ENCODE peak calls at places on chromosome 4, in eight cellular contexts. One of them, this sample, is unnamed.

GRCh38 chr4:153065286-153065685 is 129.2 kb downstream of the FHDC1 start:
- DNase-seq in GM23248: no peak
- DNase-seq in GM23338: no peak
- DNase-seq in esophagus squamous epithelium: no peak
- DNase-seq in HCT116: no peak
- DNase-seq in fibroblast of the aortic adventitia: no peak
- DNase-seq in A549: no peak
- DNase-seq in cardiac fibroblast: no peak
- DNase-seq in this sample: no peak

GRCh38 chr4:3838437-3839380 is 72.5 kb downstream of the ADRA2C start:
- DNase-seq in cardiac fibroblast: no peak
- DNase-seq in esophagus squamous epithelium: no peak
- DNase-seq in GM23248: no peak
- DNase-seq in fibroblast of the aortic adventitia: no peak
- DNase-seq in A549: no peak
- DNase-seq in HCT116: no peak
- DNase-seq in GM23338: no peak
- DNase-seq in this sample: no peak

GRCh38 chr4:1928356-1929235 is 57.4 kb downstream of the NSD2 start:
- DNase-seq in GM23248: peak; percentile 14
- DNase-seq in esophagus squamous epithelium: no peak
- DNase-seq in GM23338: no peak
- DNase-seq in fibroblast of the aortic adventitia: no peak
- DNase-seq in cardiac fibroblast: no peak
- DNase-seq in HCT116: no peak
- DNase-seq in A549: no peak
- DNase-seq in this sample: no peak

GRCh38 chr4:1348014-1348513 is 1.1 kb downstream of the UVSSA start:
- DNase-seq in fibroblast of the aortic adventitia: no peak
- DNase-seq in GM23248: no peak
- DNase-seq in A549: no peak
- DNase-seq in cardiac fibroblast: no peak
- DNase-seq in GM23338: no peak
- DNase-seq in HCT116: no peak
- DNase-seq in esophagus squamous epithelium: no peak
- DNase-seq in this sample: no peak

GRCh38 chr4:36241771-36242170 is 2.5 kb downstream of the ARAP2 start:
- DNase-seq in cardiac fibroblast: no peak
- DNase-seq in GM23338: no peak
- DNase-seq in GM23248: no peak
- DNase-seq in fibroblast of the aortic adventitia: no peak
- DNase-seq in HCT116: no peak
- DNase-seq in A549: no peak
- DNase-seq in esophagus squamous epithelium: no peak
- DNase-seq in this sample: no peak

GRCh38 chr4:19566041-19566440 is 685.7 kb upstream of the SLIT2 start:
- DNase-seq in fibroblast of the aortic adventitia: no peak
- DNase-seq in cardiac fibroblast: no peak
- DNase-seq in A549: no peak
- DNase-seq in esophagus squamous epithelium: no peak
- DNase-seq in GM23338: no peak
- DNase-seq in GM23248: no peak
- DNase-seq in HCT116: no peak
- DNase-seq in this sample: no peak

GRCh38 chr4:45063166-45063565 is 336.8 kb upstream of the GNPDA2 start:
- DNase-seq in A549: no peak
- DNase-seq in GM23248: no peak
- DNase-seq in HCT116: no peak
- DNase-seq in esophagus squamous epithelium: no peak
- DNase-seq in cardiac fibroblast: no peak
- DNase-seq in fibroblast of the aortic adventitia: no peak
- DNase-seq in GM23338: no peak
- DNase-seq in this sample: no peak

GRCh38 chr4:148716361-148717063 is 274.3 kb upstream of the NR3C2 start:
- DNase-seq in HCT116: no peak
- DNase-seq in GM23338: peak; percentile 65
- DNase-seq in cardiac fibroblast: peak; percentile 18
- DNase-seq in esophagus squamous epithelium: no peak
- DNase-seq in GM23248: no peak
- DNase-seq in fibroblast of the aortic adventitia: no peak
- DNase-seq in A549: no peak
- DNase-seq in this sample: no peak

GRCh38 chr4:38534344-38534743 is 129.7 kb upstream of the KLF3 start:
- DNase-seq in GM23338: no peak
- DNase-seq in HCT116: no peak
- DNase-seq in cardiac fibroblast: no peak
- DNase-seq in fibroblast of the aortic adventitia: no peak
- DNase-seq in A549: no peak
- DNase-seq in GM23248: no peak
- DNase-seq in esophagus squamous epithelium: no peak
- DNase-seq in this sample: no peak

GRCh38 chr4:177442623-177443155 is 452 bp upstream of the AGA start:
- DNase-seq in fibroblast of the aortic adventitia: no peak
- DNase-seq in GM23338: no peak
- DNase-seq in cardiac fibroblast: no peak
- DNase-seq in HCT116: no peak
- DNase-seq in esophagus squamous epithelium: no peak
- DNase-seq in A549: peak; percentile 14
- DNase-seq in GM23248: peak; percentile 31
- DNase-seq in this sample: no peak

GRCh38 chr4:185203380-185204237 is at the start of gene CFAP97:
- DNase-seq in HCT116: peak; percentile 53
- DNase-seq in GM23248: peak; percentile 97
- DNase-seq in cardiac fibroblast: peak; percentile 89
- DNase-seq in fibroblast of the aortic adventitia: peak; percentile 90
- DNase-seq in GM23338: peak; percentile 80
- DNase-seq in esophagus squamous epithelium: peak; percentile 41
- DNase-seq in A549: peak; percentile 73
- DNase-seq in this sample: peak; percentile 91

GRCh38 chr4:138870739-138871633 is 144.6 kb upstream of the NOCT start:
- DNase-seq in GM23338: peak; percentile 88
- DNase-seq in cardiac fibroblast: peak; percentile 80
- DNase-seq in A549: peak; percentile 67
- DNase-seq in fibroblast of the aortic adventitia: peak; percentile 87
- DNase-seq in GM23248: peak; percentile 81
- DNase-seq in esophagus squamous epithelium: no peak
- DNase-seq in HCT116: peak; percentile 65
- DNase-seq in this sample: peak; percentile 65

GRCh38 chr4:87260477-87260876 is 40.1 kb upstream of the KLHL8 start:
- DNase-seq in cardiac fibroblast: no peak
- DNase-seq in A549: no peak
- DNase-seq in GM23338: no peak
- DNase-seq in GM23248: peak; percentile 3
- DNase-seq in esophagus squamous epithelium: no peak
- DNase-seq in HCT116: no peak
- DNase-seq in fibroblast of the aortic adventitia: no peak
- DNase-seq in this sample: no peak

GRCh38 chr4:26074672-26075071 is 160.7 kb downstream of the SMIM20 start:
- DNase-seq in GM23248: no peak
- DNase-seq in HCT116: no peak
- DNase-seq in cardiac fibroblast: no peak
- DNase-seq in esophagus squamous epithelium: no peak
- DNase-seq in fibroblast of the aortic adventitia: no peak
- DNase-seq in A549: no peak
- DNase-seq in GM23338: peak; percentile 22
- DNase-seq in this sample: no peak

GRCh38 chr4:171639540-171639939 is 173.7 kb upstream of the GALNTL6 start:
- DNase-seq in fibroblast of the aortic adventitia: no peak
- DNase-seq in A549: no peak
- DNase-seq in esophagus squamous epithelium: no peak
- DNase-seq in cardiac fibroblast: no peak
- DNase-seq in GM23248: no peak
- DNase-seq in HCT116: no peak
- DNase-seq in GM23338: no peak
- DNase-seq in this sample: no peak

GRCh38 chr4:106809083-106809482 is 227.0 kb downstream of the DKK2 start:
- DNase-seq in fibroblast of the aortic adventitia: peak; percentile 74
- DNase-seq in A549: peak; percentile 20
- DNase-seq in HCT116: peak; percentile 26
- DNase-seq in GM23338: peak; percentile 35
- DNase-seq in GM23248: peak; percentile 67
- DNase-seq in cardiac fibroblast: peak; percentile 81
- DNase-seq in esophagus squamous epithelium: no peak
- DNase-seq in this sample: no peak

GRCh38 chr4:20778896-20779295 is 78.6 kb downstream of the PACRGL start:
- DNase-seq in fibroblast of the aortic adventitia: no peak
- DNase-seq in HCT116: no peak
- DNase-seq in A549: no peak
- DNase-seq in esophagus squamous epithelium: no peak
- DNase-seq in GM23248: no peak
- DNase-seq in GM23338: no peak
- DNase-seq in cardiac fibroblast: no peak
- DNase-seq in this sample: no peak

GRCh38 chr4:20773144-20773997 is 73.1 kb downstream of the PACRGL start:
- DNase-seq in cardiac fibroblast: peak; percentile 80
- DNase-seq in GM23248: peak; percentile 82
- DNase-seq in esophagus squamous epithelium: no peak
- DNase-seq in HCT116: peak; percentile 32
- DNase-seq in fibroblast of the aortic adventitia: peak; percentile 75
- DNase-seq in GM23338: peak; percentile 92
- DNase-seq in A549: peak; percentile 38
- DNase-seq in this sample: peak; percentile 41
- H3K4me3 ChIP-seq in cardiac fibroblast: no peak overlapping the region
- H3K4me3 ChIP-seq in GM23248: peak overlapping the region; percentile 11
- H3K4me3 ChIP-seq in esophagus squamous epithelium: no peak overlapping the region
- H3K4me3 ChIP-seq in HCT116: no peak overlapping the region
- H3K4me3 ChIP-seq in fibroblast of the aortic adventitia: no peak overlapping the region
- H3K4me3 ChIP-seq in GM23338: no peak overlapping the region
- H3K4me3 ChIP-seq in A549: no peak overlapping the region
- H3K4me3 ChIP-seq in this sample: no peak overlapping the region

GRCh38 chr4:174217273-174218126 is 66.0 kb downstream of the FBXO8 start:
- DNase-seq in esophagus squamous epithelium: no peak
- DNase-seq in HCT116: no peak
- DNase-seq in A549: no peak
- DNase-seq in GM23338: peak; percentile 33
- DNase-seq in fibroblast of the aortic adventitia: peak; percentile 90
- DNase-seq in GM23248: peak; percentile 56
- DNase-seq in cardiac fibroblast: peak; percentile 36
- DNase-seq in this sample: no peak
- H3K4me3 ChIP-seq in esophagus squamous epithelium: no peak overlapping the region
- H3K4me3 ChIP-seq in HCT116: no peak overlapping the region
- H3K4me3 ChIP-seq in A549: peak overlapping the region; percentile 43
- H3K4me3 ChIP-seq in GM23338: peak overlapping the region; percentile 53
- H3K4me3 ChIP-seq in fibroblast of the aortic adventitia: peak overlapping the region; percentile 59
- H3K4me3 ChIP-seq in GM23248: peak overlapping the region; percentile 69
- H3K4me3 ChIP-seq in cardiac fibroblast: peak overlapping the region; percentile 43
- H3K4me3 ChIP-seq in this sample: no peak overlapping the region

DNA sequence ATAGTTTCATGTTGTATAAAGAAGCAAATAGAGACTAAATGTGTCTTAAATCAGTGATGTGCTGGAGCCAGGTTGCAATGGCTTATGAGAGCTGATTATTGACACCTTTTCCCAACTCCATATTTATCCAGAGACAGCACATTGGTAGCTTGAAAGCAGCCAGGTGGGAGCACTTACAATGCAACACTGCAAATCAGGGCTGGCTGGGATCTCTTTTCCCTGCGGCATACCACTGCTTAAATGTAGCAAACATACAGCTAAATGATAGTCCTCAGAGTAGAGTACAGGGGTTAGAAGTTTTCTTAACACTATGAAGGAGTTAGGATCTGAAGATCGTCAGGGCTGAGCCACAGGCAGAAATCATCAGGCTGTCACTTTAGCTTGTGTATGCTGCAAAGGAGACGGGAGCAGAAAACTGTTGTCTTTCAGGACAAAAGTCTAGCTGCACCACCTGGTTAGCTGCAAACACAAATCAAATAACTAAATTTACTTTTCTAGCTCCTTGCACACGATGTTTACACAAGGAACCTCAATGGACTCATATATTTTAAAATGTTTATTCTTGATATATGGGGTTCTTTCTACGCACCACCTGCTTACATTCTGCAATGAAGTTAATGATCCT is 527.3 kb downstream of the TLL1 start:
- DNase-seq in A549: no peak
- DNase-seq in GM23248: no peak
- DNase-seq in cardiac fibroblast: no peak
- DNase-seq in HCT116: no peak
- DNase-seq in GM23338: no peak
- DNase-seq in esophagus squamous epithelium: no peak
- DNase-seq in fibroblast of the aortic adventitia: no peak
- DNase-seq in this sample: no peak
- H3K4me3 ChIP-seq in A549: no peak overlapping the region
- H3K4me3 ChIP-seq in GM23248: no peak overlapping the region
- H3K4me3 ChIP-seq in cardiac fibroblast: no peak overlapping the region
- H3K4me3 ChIP-seq in HCT116: no peak overlapping the region
- H3K4me3 ChIP-seq in GM23338: no peak overlapping the region
- H3K4me3 ChIP-seq in esophagus squamous epithelium: no peak overlapping the region
- H3K4me3 ChIP-seq in fibroblast of the aortic adventitia: no peak overlapping the region
- H3K4me3 ChIP-seq in this sample: no peak overlapping the region

GRCh38 chr4:41880022-41880837 is 55.0 kb upstream of the TMEM33 start:
- DNase-seq in fibroblast of the aortic adventitia: no peak
- DNase-seq in GM23338: peak; percentile 42
- DNase-seq in GM23248: no peak
- DNase-seq in cardiac fibroblast: no peak
- DNase-seq in A549: no peak
- DNase-seq in HCT116: no peak
- DNase-seq in esophagus squamous epithelium: no peak
- DNase-seq in this sample: no peak

GRCh38 chr4:41882622-41883347 is 52.4 kb upstream of the TMEM33 start:
- DNase-seq in GM23338: peak; percentile 57
- DNase-seq in GM23248: peak; percentile 59
- DNase-seq in HCT116: no peak
- DNase-seq in A549: peak; percentile 21
- DNase-seq in esophagus squamous epithelium: no peak
- DNase-seq in fibroblast of the aortic adventitia: peak; percentile 26
- DNase-seq in cardiac fibroblast: peak; percentile 45
- DNase-seq in this sample: no peak

GRCh38 chr4:41880840-41881831 is 54.1 kb upstream of the TMEM33 start:
- DNase-seq in GM23248: peak; percentile 26
- DNase-seq in HCT116: no peak
- DNase-seq in A549: no peak
- DNase-seq in esophagus squamous epithelium: no peak
- DNase-seq in GM23338: peak; percentile 73
- DNase-seq in cardiac fibroblast: peak; percentile 11
- DNase-seq in fibroblast of the aortic adventitia: peak; percentile 5
- DNase-seq in this sample: no peak

GRCh38 chr4:41883988-41884737 is 51.1 kb upstream of the TMEM33 start:
- DNase-seq in fibroblast of the aortic adventitia: no peak
- DNase-seq in esophagus squamous epithelium: no peak
- DNase-seq in A549: no peak
- DNase-seq in HCT116: no peak
- DNase-seq in GM23248: no peak
- DNase-seq in GM23338: no peak
- DNase-seq in cardiac fibroblast: no peak
- DNase-seq in this sample: no peak

DNA sequence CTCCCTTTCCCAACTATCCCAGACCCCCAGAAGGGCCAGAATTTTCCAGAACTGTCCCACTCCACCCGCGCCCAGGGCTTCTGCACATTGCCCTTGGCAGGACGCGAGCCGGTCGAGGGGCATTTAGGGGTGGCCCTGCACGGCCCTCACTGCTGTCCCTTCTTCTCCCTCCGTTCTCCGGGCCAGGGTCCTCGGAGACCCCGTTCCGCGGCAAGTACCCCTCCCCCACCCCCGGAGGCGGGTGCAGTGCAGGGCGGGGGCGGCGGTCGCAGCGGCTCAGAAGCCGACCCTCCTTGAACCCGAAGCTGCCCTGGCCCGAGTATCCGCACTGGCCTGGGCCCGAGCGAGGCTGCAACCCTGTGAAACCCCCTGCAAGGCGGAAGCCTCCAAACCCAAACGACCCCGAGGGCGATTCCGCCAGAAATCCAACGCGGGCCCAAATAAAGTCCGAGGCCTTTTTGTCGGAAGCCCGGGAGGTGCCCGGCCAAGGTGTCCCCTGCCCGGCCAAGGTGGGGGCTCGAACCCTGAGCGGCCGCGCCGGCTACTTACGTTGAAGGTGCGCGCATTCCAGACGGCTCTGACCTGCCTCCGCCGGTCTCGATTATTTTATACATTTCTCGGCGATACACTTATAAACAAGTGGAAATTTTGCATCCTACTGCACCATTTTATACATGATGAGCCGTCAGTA is 53.2 kb upstream of the TMEM33 start:
- DNase-seq in cardiac fibroblast: no peak
- DNase-seq in esophagus squamous epithelium: no peak
- DNase-seq in A549: peak; percentile 28
- DNase-seq in HCT116: no peak
- DNase-seq in GM23248: peak; percentile 19
- DNase-seq in GM23338: peak; percentile 71
- DNase-seq in fibroblast of the aortic adventitia: no peak
- DNase-seq in this sample: no peak
- H3K4me3 ChIP-seq in cardiac fibroblast: peak overlapping the region; percentile 17
- H3K4me3 ChIP-seq in esophagus squamous epithelium: no peak overlapping the region
- H3K4me3 ChIP-seq in A549: peak overlapping the region; percentile 72
- H3K4me3 ChIP-seq in HCT116: no peak overlapping the region
- H3K4me3 ChIP-seq in GM23248: peak overlapping the region; percentile 57
- H3K4me3 ChIP-seq in GM23338: peak overlapping the region; percentile 56
- H3K4me3 ChIP-seq in fibroblast of the aortic adventitia: peak overlapping the region; percentile 22
- H3K4me3 ChIP-seq in this sample: no peak overlapping the region